ENCODE peak calls at places on chromosome 12, in five cellular contexts. One of them, this sample, is unnamed.

GRCh38 chr12:64273527-64274403 is 51.7 kb upstream of the KICS2 start:
- DNase-seq in skeletal muscle cell: no peak
- DNase-seq in psoas muscle: no peak
- DNase-seq in MM.1S: peak; percentile 15
- DNase-seq in adipocyte: peak; percentile 47
- DNase-seq in this sample: peak; percentile 24

GRCh38 chr12:3959799-3960560 is 86.8 kb upstream of the PARP11 start:
- DNase-seq in skeletal muscle cell: no peak
- DNase-seq in psoas muscle: no peak
- DNase-seq in MM.1S: no peak
- DNase-seq in adipocyte: no peak
- DNase-seq in this sample: no peak

GRCh38 chr12:26056335-26056734 is 68.5 kb downstream of the BHLHE41 start:
- DNase-seq in skeletal muscle cell: no peak
- DNase-seq in psoas muscle: no peak
- DNase-seq in MM.1S: no peak
- DNase-seq in adipocyte: peak; percentile 33
- DNase-seq in this sample: no peak

GRCh38 chr12:117100251-117100650 is 1.0 kb upstream of the TESC start:
- DNase-seq in skeletal muscle cell: no peak
- DNase-seq in psoas muscle: no peak
- DNase-seq in MM.1S: no peak
- DNase-seq in adipocyte: peak; percentile 42
- DNase-seq in this sample: no peak

GRCh38 chr12:57793920-57794319 is 11.3 kb downstream of the TSFM start:
- DNase-seq in skeletal muscle cell: no peak
- DNase-seq in psoas muscle: no peak
- DNase-seq in MM.1S: no peak
- DNase-seq in adipocyte: peak; percentile 70
- DNase-seq in this sample: no peak

GRCh38 chr12:55720071-55720564 is at the start of gene RDH5:
- DNase-seq in skeletal muscle cell: peak; percentile 82
- DNase-seq in psoas muscle: peak; percentile 93
- DNase-seq in MM.1S: no peak
- DNase-seq in adipocyte: peak; percentile 85
- DNase-seq in this sample: no peak

GRCh38 chr12:106790020-106790419 is 15.5 kb downstream of the RIC8B start:
- DNase-seq in skeletal muscle cell: no peak
- DNase-seq in psoas muscle: no peak
- DNase-seq in MM.1S: no peak
- DNase-seq in adipocyte: no peak
- DNase-seq in this sample: no peak

GRCh38 chr12:12278899-12279298 is 12.1 kb upstream of the LRP6 start:
- DNase-seq in skeletal muscle cell: no peak
- DNase-seq in psoas muscle: no peak
- DNase-seq in MM.1S: no peak
- DNase-seq in adipocyte: no peak
- DNase-seq in this sample: no peak

GRCh38 chr12:70719672-70720420 is 82.6 kb upstream of the PTPRB start:
- DNase-seq in skeletal muscle cell: peak; percentile 4
- DNase-seq in psoas muscle: peak; percentile 60
- DNase-seq in MM.1S: peak; percentile 30
- DNase-seq in adipocyte: peak; percentile 72
- DNase-seq in this sample: peak; percentile 19

GRCh38 chr12:96078281-96078761 is 42.9 kb upstream of the LTA4H start:
- DNase-seq in skeletal muscle cell: no peak
- DNase-seq in psoas muscle: peak; percentile 69
- DNase-seq in MM.1S: no peak
- DNase-seq in adipocyte: no peak
- DNase-seq in this sample: no peak

GRCh38 chr12:115984607-115985006 is 292.9 kb downstream of the MED13L start:
- DNase-seq in skeletal muscle cell: no peak
- DNase-seq in psoas muscle: no peak
- DNase-seq in MM.1S: no peak
- DNase-seq in adipocyte: no peak
- DNase-seq in this sample: no peak

GRCh38 chr12:69534389-69534822 is 50.9 kb upstream of the CCT2 start:
- DNase-seq in skeletal muscle cell: peak; percentile 98
- DNase-seq in psoas muscle: peak; percentile 39
- DNase-seq in MM.1S: peak; percentile 94
- DNase-seq in adipocyte: peak; percentile 97
- DNase-seq in this sample: peak; percentile 75

GRCh38 chr12:53295891-53296219 is 513 bp downstream of the PFDN5 start:
- DNase-seq in skeletal muscle cell: no peak
- DNase-seq in psoas muscle: no peak
- DNase-seq in MM.1S: no peak
- DNase-seq in adipocyte: no peak
- DNase-seq in this sample: no peak
- H3K4me3 ChIP-seq in skeletal muscle cell: peak overlapping the region; percentile 98
- H3K4me3 ChIP-seq in psoas muscle: peak overlapping the region; percentile 86
- H3K4me3 ChIP-seq in MM.1S: peak overlapping the region; percentile 99
- H3K4me3 ChIP-seq in adipocyte: peak overlapping the region; percentile 100
- H3K4me3 ChIP-seq in this sample: peak overlapping the region; percentile 100

GRCh38 chr12:19529933-19530630 is 90.8 kb downstream of the AEBP2 start:
- DNase-seq in skeletal muscle cell: no peak
- DNase-seq in psoas muscle: no peak
- DNase-seq in MM.1S: no peak
- DNase-seq in adipocyte: peak; percentile 57
- DNase-seq in this sample: no peak
- H3K4me3 ChIP-seq in skeletal muscle cell: no peak overlapping the region
- H3K4me3 ChIP-seq in psoas muscle: no peak overlapping the region
- H3K4me3 ChIP-seq in MM.1S: no peak overlapping the region
- H3K4me3 ChIP-seq in adipocyte: peak overlapping the region; percentile 62
- H3K4me3 ChIP-seq in this sample: no peak overlapping the region

GRCh38 chr12:53623986-53624385 is 2.2 kb downstream of the ATF7 start:
- DNase-seq in skeletal muscle cell: peak; percentile 39
- DNase-seq in psoas muscle: no peak
- DNase-seq in MM.1S: no peak
- DNase-seq in adipocyte: peak; percentile 60
- DNase-seq in this sample: no peak

GRCh38 chr12:53622724-53623123 is 3.5 kb downstream of the ATF7 start:
- DNase-seq in skeletal muscle cell: no peak
- DNase-seq in psoas muscle: no peak
- DNase-seq in MM.1S: no peak
- DNase-seq in adipocyte: no peak
- DNase-seq in this sample: no peak

GRCh38 chr12:53624453-53624852 is 1.7 kb downstream of the ATF7 start:
- DNase-seq in skeletal muscle cell: no peak
- DNase-seq in psoas muscle: no peak
- DNase-seq in MM.1S: no peak
- DNase-seq in adipocyte: peak; percentile 82
- DNase-seq in this sample: no peak

GRCh38 chr12:53624956-53625355 is 1.2 kb downstream of the ATF7 start:
- DNase-seq in skeletal muscle cell: no peak
- DNase-seq in psoas muscle: no peak
- DNase-seq in MM.1S: no peak
- DNase-seq in adipocyte: peak; percentile 32
- DNase-seq in this sample: no peak

DNA sequence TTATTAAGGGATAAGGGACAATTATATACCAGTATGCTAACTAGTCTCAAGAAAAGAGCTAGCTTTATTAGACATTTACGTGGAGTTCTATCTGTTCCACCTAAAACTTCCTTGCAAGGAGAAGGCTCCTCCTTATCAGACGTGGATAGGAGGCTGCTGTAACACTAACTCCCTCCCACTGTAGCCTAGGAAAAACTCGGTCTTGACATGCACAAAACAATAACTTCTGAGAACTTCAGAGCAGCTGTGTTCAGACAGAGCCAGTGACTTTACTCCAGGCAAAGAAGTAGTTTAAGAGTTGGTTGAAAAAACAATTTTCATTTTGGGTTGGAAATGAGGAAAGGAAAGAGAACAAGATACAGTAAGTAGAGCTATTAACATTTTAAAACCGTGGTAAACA is 2.7 kb downstream of the ATF7 start:
- DNase-seq in skeletal muscle cell: peak; percentile 36
- DNase-seq in psoas muscle: no peak
- DNase-seq in MM.1S: no peak
- DNase-seq in adipocyte: peak; percentile 35
- DNase-seq in this sample: no peak
- H3K4me3 ChIP-seq in skeletal muscle cell: peak overlapping the region; percentile 84
- H3K4me3 ChIP-seq in psoas muscle: peak overlapping the region; percentile 77
- H3K4me3 ChIP-seq in MM.1S: no peak overlapping the region
- H3K4me3 ChIP-seq in adipocyte: peak overlapping the region; percentile 99
- H3K4me3 ChIP-seq in this sample: no peak overlapping the region

GRCh38 chr12:97082029-97082428 is 175.0 kb downstream of the NEDD1 start:
- DNase-seq in skeletal muscle cell: no peak
- DNase-seq in psoas muscle: no peak
- DNase-seq in MM.1S: no peak
- DNase-seq in adipocyte: no peak
- DNase-seq in this sample: no peak
- H3K4me3 ChIP-seq in skeletal muscle cell: no peak overlapping the region
- H3K4me3 ChIP-seq in psoas muscle: no peak overlapping the region
- H3K4me3 ChIP-seq in MM.1S: no peak overlapping the region
- H3K4me3 ChIP-seq in adipocyte: no peak overlapping the region
- H3K4me3 ChIP-seq in this sample: no peak overlapping the region

GRCh38 chr12:47991106-47991550 is 13.1 kb downstream of the COL2A1 start:
- DNase-seq in skeletal muscle cell: no peak
- DNase-seq in psoas muscle: no peak
- DNase-seq in MM.1S: no peak
- DNase-seq in adipocyte: no peak
- DNase-seq in this sample: no peak

GRCh38 chr12:47989666-47990065 is 14.6 kb downstream of the COL2A1 start:
- DNase-seq in skeletal muscle cell: no peak
- DNase-seq in psoas muscle: no peak
- DNase-seq in MM.1S: no peak
- DNase-seq in adipocyte: no peak
- DNase-seq in this sample: no peak

GRCh38 chr12:47991592-47991991 is 12.7 kb downstream of the COL2A1 start:
- DNase-seq in skeletal muscle cell: no peak
- DNase-seq in psoas muscle: no peak
- DNase-seq in MM.1S: no peak
- DNase-seq in adipocyte: no peak
- DNase-seq in this sample: no peak

GRCh38 chr12:47989023-47989417 is 15.3 kb downstream of the COL2A1 start:
- DNase-seq in skeletal muscle cell: no peak
- DNase-seq in psoas muscle: no peak
- DNase-seq in MM.1S: no peak
- DNase-seq in adipocyte: no peak
- DNase-seq in this sample: no peak

GRCh38 chr12:47990351-47991105 is 13.7 kb downstream of the COL2A1 start:
- DNase-seq in skeletal muscle cell: no peak
- DNase-seq in psoas muscle: no peak
- DNase-seq in MM.1S: peak; percentile 12
- DNase-seq in adipocyte: no peak
- DNase-seq in this sample: peak; percentile 94
- H3K4me3 ChIP-seq in skeletal muscle cell: no peak overlapping the region
- H3K4me3 ChIP-seq in psoas muscle: no peak overlapping the region
- H3K4me3 ChIP-seq in MM.1S: no peak overlapping the region
- H3K4me3 ChIP-seq in adipocyte: no peak overlapping the region
- H3K4me3 ChIP-seq in this sample: no peak overlapping the region

DNA sequence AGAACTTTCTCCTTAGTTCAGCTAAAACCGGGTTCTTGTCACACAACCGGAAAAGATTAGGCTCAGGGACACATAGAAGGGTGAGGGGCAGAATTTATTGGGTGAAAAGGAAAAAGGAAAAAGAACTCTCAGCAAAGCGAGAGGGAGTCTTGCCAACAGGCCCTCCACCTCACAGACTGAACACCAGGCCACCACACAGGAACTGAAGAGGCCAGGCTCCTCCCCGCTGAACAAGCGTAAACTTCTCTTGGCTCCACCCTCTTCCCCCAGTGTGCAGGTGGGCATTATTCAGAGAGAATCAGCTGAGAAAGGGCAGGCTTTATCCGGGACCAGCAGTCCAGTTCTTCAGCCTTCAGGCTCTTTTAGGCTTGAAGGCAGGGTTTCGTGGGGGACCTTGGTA is 125.6 kb upstream of the FGD4 start:
- DNase-seq in skeletal muscle cell: no peak
- DNase-seq in psoas muscle: no peak
- DNase-seq in MM.1S: peak; percentile 86
- DNase-seq in adipocyte: no peak
- DNase-seq in this sample: peak; percentile 46
- H3K4me3 ChIP-seq in skeletal muscle cell: no peak overlapping the region
- H3K4me3 ChIP-seq in psoas muscle: no peak overlapping the region
- H3K4me3 ChIP-seq in MM.1S: peak overlapping the region; percentile 27
- H3K4me3 ChIP-seq in adipocyte: no peak overlapping the region
- H3K4me3 ChIP-seq in this sample: no peak overlapping the region

GRCh38 chr12:51907083-51907863 is at the start of gene ACVRL1:
- DNase-seq in skeletal muscle cell: no peak
- DNase-seq in psoas muscle: peak; percentile 76
- DNase-seq in MM.1S: no peak
- DNase-seq in adipocyte: peak; percentile 37
- DNase-seq in this sample: no peak
- H3K4me3 ChIP-seq in skeletal muscle cell: peak within 1 kb of the TSS; percentile 47
- H3K4me3 ChIP-seq in psoas muscle: peak within 1 kb of the TSS; percentile 70
- H3K4me3 ChIP-seq in MM.1S: no peak within 1 kb of the TSS
- H3K4me3 ChIP-seq in adipocyte: peak within 1 kb of the TSS; percentile 87
- H3K4me3 ChIP-seq in this sample: no peak within 1 kb of the TSS

DNA sequence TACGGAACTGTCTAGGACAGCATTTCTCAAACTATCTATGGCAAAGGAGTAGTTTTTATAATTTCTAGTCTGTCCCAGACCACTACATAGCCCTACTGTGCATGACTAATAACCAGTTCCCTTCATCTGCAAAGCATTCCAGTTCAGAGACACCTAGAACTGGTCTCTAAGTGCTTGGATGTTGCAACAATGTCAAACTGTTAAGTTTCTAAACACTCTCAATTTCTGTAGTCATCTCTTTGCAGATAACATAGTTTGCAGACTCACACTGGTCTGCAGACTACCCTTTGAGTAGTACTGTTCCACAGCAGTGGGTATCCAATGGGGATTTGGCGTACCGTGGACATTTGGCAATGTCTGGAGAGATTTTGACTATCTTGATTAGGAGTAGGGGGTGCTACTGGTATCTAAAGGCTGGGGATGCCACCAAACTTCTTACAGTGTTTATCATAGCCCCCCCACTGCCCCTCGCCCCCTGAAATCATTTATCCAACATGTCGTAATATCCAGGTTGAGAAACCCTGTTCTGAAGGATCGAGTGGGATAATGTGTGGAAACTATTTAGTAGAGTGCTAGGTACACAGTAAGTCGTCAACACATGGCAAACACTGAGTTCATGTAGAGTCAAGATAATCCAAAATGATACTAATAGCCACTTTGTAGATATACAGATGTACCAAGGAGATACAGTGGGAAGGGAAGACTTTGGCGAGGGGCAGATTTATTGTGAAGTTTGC is 1.7 kb downstream of the C12orf76 start:
- DNase-seq in skeletal muscle cell: no peak
- DNase-seq in psoas muscle: no peak
- DNase-seq in MM.1S: no peak
- DNase-seq in adipocyte: no peak
- DNase-seq in this sample: no peak
- H3K4me3 ChIP-seq in skeletal muscle cell: no peak overlapping the region
- H3K4me3 ChIP-seq in psoas muscle: no peak overlapping the region
- H3K4me3 ChIP-seq in MM.1S: no peak overlapping the region
- H3K4me3 ChIP-seq in adipocyte: peak overlapping the region; percentile 91
- H3K4me3 ChIP-seq in this sample: peak overlapping the region; percentile 79

DNA sequence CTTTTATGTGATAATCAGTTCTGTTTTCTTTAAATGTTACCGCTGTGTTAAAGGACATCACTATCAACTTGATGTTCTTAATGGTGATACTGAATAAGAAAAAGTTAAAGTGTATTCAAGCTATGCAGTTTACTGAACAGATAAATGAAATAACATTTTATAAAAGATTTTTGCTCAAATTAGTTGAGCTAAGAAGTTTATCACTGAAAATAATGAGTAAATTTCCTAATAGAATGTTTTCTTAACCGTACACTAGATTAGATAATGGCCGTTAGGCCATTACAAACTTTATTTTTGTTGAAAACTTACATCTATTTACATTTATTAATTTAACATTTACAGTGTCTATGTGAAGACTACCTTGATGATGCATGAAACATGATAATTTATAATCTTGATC is 25.0 kb downstream of the ATF7IP start:
- DNase-seq in skeletal muscle cell: no peak
- DNase-seq in psoas muscle: no peak
- DNase-seq in MM.1S: no peak
- DNase-seq in adipocyte: no peak
- DNase-seq in this sample: no peak
- H3K4me3 ChIP-seq in skeletal muscle cell: no peak overlapping the region
- H3K4me3 ChIP-seq in psoas muscle: no peak overlapping the region
- H3K4me3 ChIP-seq in MM.1S: no peak overlapping the region
- H3K4me3 ChIP-seq in adipocyte: no peak overlapping the region
- H3K4me3 ChIP-seq in this sample: no peak overlapping the region

This sample was measured in Jurkat, Clone E6-1.